ENCODE peak calls at places on chromosomes 2 and 18, in four cellular contexts. Z is HCT116, N is H1, D is GM12878. I is an unnamed sample.

GRCh38 chr2:20488782-20489181 is 41.9 kb downstream of the RHOB start:
- DNase-seq in Z (no peak), N (no peak), D (no peak), I (no peak)

GRCh38 chr18:48345596-48345995 is 63.6 kb downstream of the ZBTB7C start:
- DNase-seq in Z (peak), N (no peak), D (no peak), I (no peak)

GRCh38 chr18:7202119-7202680 is 28.7 kb upstream of the LRRC30 start:
- DNase-seq in Z (no peak), N (no peak), D (no peak), I (no peak)

GRCh38 chr2:15797231-15797945 is 143.0 kb upstream of the MYCN start:
- DNase-seq in Z (no peak), N (peak), D (no peak), I (no peak)

GRCh38 chr2:217743980-217744761 is 258.6 kb downstream of the TNS1 start:
- DNase-seq in Z (no peak), N (peak), D (no peak), I (no peak)

GRCh38 chr2:148720501-148720998 is 76.0 kb downstream of the EPC2 start:
- DNase-seq in Z (no peak), N (no peak), D (no peak), I (peak)

GRCh38 chr2:3398837-3399236 is 19.3 kb downstream of the TRAPPC12 start:
- DNase-seq in Z (no peak), N (no peak), D (no peak), I (no peak)

GRCh38 chr2:190791983-190792575 is 88.5 kb upstream of the GLS start:
- DNase-seq in Z (no peak), N (no peak), D (no peak), I (no peak)

GRCh38 chr2:157940024-157940423 is 63.9 kb upstream of the ACVR1 start:
- DNase-seq in Z (no peak), N (no peak), D (no peak), I (no peak)

GRCh38 chr18:56937874-56938273 is 209.0 kb upstream of the BOD1L2 start:
- DNase-seq in Z (no peak), N (no peak), D (no peak), I (no peak)

GRCh38 chr2:50769416-50769815 is 262.5 kb downstream of the NRXN1 start:
- DNase-seq in Z (no peak), N (no peak), D (no peak), I (no peak)

GRCh38 chr2:149525323-149525722 is 62.3 kb downstream of the MMADHC start:
- DNase-seq in Z (no peak), N (no peak), D (no peak), I (no peak)

GRCh38 chr18:58863539-58864145 is 1.0 kb upstream of the ZNF532 start:
- DNase-seq in Z (no peak), N (no peak), D (no peak), I (no peak)

GRCh38 chr2:217611626-217612127 is 391.1 kb downstream of the TNS1 start:
- DNase-seq in Z (no peak), N (no peak), D (no peak), I (no peak)

GRCh38 chr2:232896700-232897385 is 26.8 kb downstream of the SNORC start:
- DNase-seq in Z (no peak), N (no peak), D (no peak), I (no peak)

GRCh38 chr18:475202-475624 is 25.3 kb downstream of the COLEC12 start:
- DNase-seq in Z (no peak), N (no peak), D (no peak), I (no peak)

GRCh38 chr2:233674995-233675394 is 3.3 kb downstream of the UGT1A9 start:
- DNase-seq in Z (no peak), N (no peak), D (no peak), I (no peak)

GRCh38 chr18:65498605-65499004 is 252.2 kb upstream of the CDH7 start:
- DNase-seq in Z (no peak), N (no peak), D (no peak), I (no peak)

GRCh38 chr2:33210626-33211025 is 263.9 kb downstream of the LTBP1 start:
- DNase-seq in Z (no peak), N (no peak), D (no peak), I (no peak)

GRCh38 chr2:18976112-18976961 is 382.1 kb downstream of the OSR1 start:
- DNase-seq in Z (no peak), N (no peak), D (no peak), I (no peak)
- H3K27ac ChIP-seq in Z (no peak), N (no peak), D (no peak), I (no peak)

GRCh38 chr2:143877056-143877455 is 642.9 kb downstream of the ZEB2 start:
- DNase-seq in Z (no peak), N (no peak), D (no peak), I (no peak)
- TF ChIP-seq EGR1 in Z (no peak), N (no peak), D (no peak), I (no peak)

GRCh38 chr2:7182525-7182924 is 265.3 kb downstream of the RNF144A start:
- DNase-seq in Z (no peak), N (no peak), D (no peak), I (no peak)
- H3K27ac ChIP-seq in Z (no peak), N (no peak), D (no peak), I (no peak)

DNA sequence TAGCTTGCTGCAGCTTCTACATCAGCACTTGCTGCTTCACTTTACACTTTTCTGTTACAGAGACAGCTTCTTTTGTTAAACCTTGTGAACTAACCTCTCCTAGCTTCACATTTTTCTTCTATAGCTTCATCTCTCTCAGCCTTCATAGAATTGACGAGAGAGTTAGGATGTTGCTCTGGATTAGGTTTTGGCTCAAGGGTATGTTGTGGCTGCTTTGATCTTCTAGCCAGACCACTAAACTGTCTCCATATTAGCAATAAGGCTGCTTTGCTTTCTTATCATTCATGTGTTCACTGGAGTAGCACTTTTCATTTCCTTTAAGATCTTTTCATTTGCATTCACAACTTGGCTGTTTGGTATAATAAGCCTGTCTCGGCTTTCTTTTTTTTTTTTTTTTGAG is 46.3 kb upstream of the GRB14 start:
- DNase-seq in Z (no peak), N (no peak), D (no peak), I (no peak)
- TF ChIP-seq EGR1 in Z (no peak), N (no peak), D (no peak), I (no peak)

GRCh38 chr2:54591551-54591950 is 131.9 kb upstream of the EML6 start:
- DNase-seq in Z (no peak), N (no peak), D (no peak), I (no peak)

GRCh38 chr2:54590216-54590961 is 133.1 kb upstream of the EML6 start:
- DNase-seq in Z (no peak), N (no peak), D (no peak), I (no peak)

GRCh38 chr2:54594048-54594447 is 129.4 kb upstream of the EML6 start:
- DNase-seq in Z (no peak), N (no peak), D (no peak), I (no peak)

GRCh38 chr2:54595161-54595803 is 128.2 kb upstream of the EML6 start:
- DNase-seq in Z (no peak), N (no peak), D (no peak), I (no peak)

DNA sequence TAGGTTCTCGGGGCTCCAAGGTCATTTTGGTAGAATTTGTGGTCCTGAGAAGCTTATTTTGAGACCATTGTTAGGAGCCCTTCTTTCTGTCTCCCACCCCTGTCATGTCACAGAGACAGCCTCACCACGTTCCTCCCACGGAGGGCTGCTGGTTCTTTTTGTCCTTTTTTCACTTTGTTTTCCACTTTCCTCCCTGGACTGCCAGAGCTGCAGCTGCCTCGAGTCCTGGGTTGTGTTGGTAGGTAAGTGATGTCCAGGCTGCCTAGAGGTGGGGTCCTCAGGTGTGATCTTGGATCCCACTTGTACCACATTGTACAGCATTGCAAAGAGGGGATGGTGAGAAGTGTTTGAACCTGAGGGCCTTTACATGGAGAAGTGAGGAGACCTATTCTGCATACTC is 130.2 kb upstream of the EML6 start:
- DNase-seq in Z (no peak), N (no peak), D (no peak), I (no peak)
- H3K27ac ChIP-seq in Z (no peak), N (no peak), D (peak), I (no peak)

DNA sequence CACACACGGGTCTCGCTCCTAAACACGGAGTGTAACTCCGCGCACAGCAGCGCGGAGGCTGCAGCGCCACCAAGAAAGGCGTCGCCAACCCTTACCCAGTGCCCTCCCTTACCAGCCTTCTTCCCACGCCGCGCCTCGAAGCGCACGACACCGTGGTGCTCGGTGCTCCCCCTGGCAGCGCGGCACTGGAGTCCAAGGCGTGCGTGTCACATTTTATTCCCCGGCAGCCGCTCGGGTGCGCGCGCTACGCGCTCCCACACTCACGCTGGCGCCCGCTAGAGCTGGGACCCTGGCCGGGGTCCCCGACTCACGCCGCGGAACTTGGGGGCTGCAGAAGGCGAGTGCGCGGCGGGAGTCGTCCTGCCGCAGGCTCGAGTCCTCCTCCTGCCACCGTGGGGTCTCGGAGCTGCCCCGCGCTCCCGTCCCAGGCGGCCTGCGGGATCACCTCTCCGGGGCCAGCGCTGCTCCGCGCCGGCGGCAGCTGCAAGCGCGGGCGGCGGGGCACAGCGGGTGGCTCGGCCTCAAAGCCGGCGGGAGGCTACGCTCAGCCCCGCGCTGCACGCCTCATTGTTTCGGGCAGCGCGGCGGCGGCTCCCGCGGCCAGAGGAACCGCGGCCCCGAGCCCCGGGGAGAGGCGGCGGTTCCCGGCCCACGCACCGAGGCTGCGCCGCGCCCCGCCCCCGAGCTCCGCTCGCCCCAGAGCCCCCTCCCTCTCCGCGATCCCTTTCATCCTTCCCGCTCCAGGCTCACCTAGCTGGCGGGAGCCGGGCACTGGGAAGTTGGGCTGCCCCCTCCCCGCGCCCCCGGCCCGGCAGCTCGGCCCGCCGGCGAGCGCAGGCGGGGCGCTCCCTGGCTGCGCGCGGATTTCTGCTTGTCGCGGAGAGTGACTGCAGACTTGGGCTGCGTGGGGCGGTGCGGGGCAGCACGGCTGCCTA is at the start of gene ST6GAL2:
- DNase-seq in Z (no peak), N (peak), D (no peak), I (no peak)
- TF ChIP-seq EGR1 in Z (no peak), N (no peak), D (no peak), I (no peak)

GRCh38 chr2:204451766-204452165 is 93.5 kb upstream of the PARD3B start:
- DNase-seq in Z (no peak), N (no peak), D (no peak), I (no peak)
- H3K27ac ChIP-seq in Z (no peak), N (no peak), D (no peak), I (peak)

DNA sequence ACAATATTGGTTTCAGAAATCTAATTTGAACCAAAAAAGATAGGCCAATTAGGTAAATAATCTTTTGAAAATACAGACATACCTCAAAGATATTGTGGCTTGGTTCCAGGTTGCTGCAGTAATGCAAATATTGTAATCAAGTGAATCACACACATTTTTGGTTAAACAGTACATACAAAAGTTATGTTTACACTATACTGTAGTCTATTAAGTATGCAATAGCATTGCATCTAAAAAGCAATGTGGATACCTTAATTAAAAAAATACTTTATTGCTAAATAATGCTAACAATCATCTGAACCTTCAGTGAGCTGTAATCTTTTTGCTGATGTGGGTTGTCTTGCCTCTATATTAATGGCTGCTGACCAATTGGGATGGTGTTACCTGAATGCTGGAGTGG is 67.3 kb downstream of the KYNU start:
- DNase-seq in Z (no peak), N (no peak), D (no peak), I (no peak)
- TF ChIP-seq EGR1 in Z (no peak), N (no peak), D (no peak), I (no peak)

I was measured in K562.